ENCODE peak calls at places on chromosomes 5 and 9, in nine cellular contexts. One of them, this sample, is unnamed.

GRCh38 chr5:81853005-81853357 is 102.1 kb upstream of the SSBP2 start:
- DNase-seq in SK-N-SH: no peak
- DNase-seq in mammary epithelial cell: no peak
- DNase-seq in HepG2: no peak
- DNase-seq in GM23248: no peak
- DNase-seq in MM.1S: peak; percentile 70
- DNase-seq in GM23338: no peak
- DNase-seq in fibroblast of lung: no peak
- DNase-seq in mesenchymal stem cell: no peak
- DNase-seq in this sample: no peak

GRCh38 chr5:136174021-136174659 is 18.8 kb downstream of the SMIM32 start:
- DNase-seq in SK-N-SH: peak; percentile 48
- DNase-seq in mammary epithelial cell: peak; percentile 50
- DNase-seq in HepG2: peak; percentile 67
- DNase-seq in GM23248: peak; percentile 78
- DNase-seq in MM.1S: peak; percentile 50
- DNase-seq in GM23338: peak; percentile 67
- DNase-seq in fibroblast of lung: peak; percentile 79
- DNase-seq in mesenchymal stem cell: peak; percentile 71
- DNase-seq in this sample: peak; percentile 44

GRCh38 chr5:143147918-143148317 is 255.6 kb downstream of the NR3C1 start:
- DNase-seq in SK-N-SH: no peak
- DNase-seq in mammary epithelial cell: no peak
- DNase-seq in HepG2: no peak
- DNase-seq in GM23248: no peak
- DNase-seq in MM.1S: no peak
- DNase-seq in GM23338: no peak
- DNase-seq in fibroblast of lung: peak; percentile 79
- DNase-seq in mesenchymal stem cell: peak; percentile 86
- DNase-seq in this sample: peak; percentile 61

GRCh38 chr5:150523472-150524350 is 15.8 kb downstream of the NDST1 start:
- DNase-seq in SK-N-SH: peak; percentile 79
- DNase-seq in mammary epithelial cell: peak; percentile 39
- DNase-seq in HepG2: peak; percentile 73
- DNase-seq in GM23248: peak; percentile 78
- DNase-seq in MM.1S: peak; percentile 23
- DNase-seq in GM23338: peak; percentile 84
- DNase-seq in fibroblast of lung: peak; percentile 87
- DNase-seq in mesenchymal stem cell: peak; percentile 79
- DNase-seq in this sample: peak; percentile 59

GRCh38 chr5:113581388-113581787 is 67.9 kb downstream of the YTHDC2 start:
- DNase-seq in SK-N-SH: no peak
- DNase-seq in mammary epithelial cell: no peak
- DNase-seq in HepG2: no peak
- DNase-seq in GM23248: no peak
- DNase-seq in MM.1S: no peak
- DNase-seq in GM23338: no peak
- DNase-seq in fibroblast of lung: peak; percentile 5
- DNase-seq in mesenchymal stem cell: peak; percentile 6
- DNase-seq in this sample: no peak

GRCh38 chr5:66436721-66437120 is 159.5 kb upstream of the MAST4 start:
- DNase-seq in SK-N-SH: no peak
- DNase-seq in mammary epithelial cell: no peak
- DNase-seq in HepG2: peak; percentile 6
- DNase-seq in GM23248: peak; percentile 9
- DNase-seq in MM.1S: no peak
- DNase-seq in GM23338: peak; percentile 62
- DNase-seq in fibroblast of lung: no peak
- DNase-seq in mesenchymal stem cell: no peak
- DNase-seq in this sample: no peak

GRCh38 chr9:129703667-129704355 is 38.4 kb downstream of the PRRX2 start:
- DNase-seq in SK-N-SH: no peak
- DNase-seq in mammary epithelial cell: no peak
- DNase-seq in HepG2: no peak
- DNase-seq in GM23248: peak; percentile 95
- DNase-seq in MM.1S: no peak
- DNase-seq in GM23338: no peak
- DNase-seq in fibroblast of lung: peak; percentile 31
- DNase-seq in mesenchymal stem cell: no peak
- DNase-seq in this sample: peak; percentile 26

GRCh38 chr9:34996905-34997279 is 7.3 kb downstream of the DNAJB5 start:
- DNase-seq in SK-N-SH: no peak
- DNase-seq in mammary epithelial cell: no peak
- DNase-seq in HepG2: no peak
- DNase-seq in GM23248: no peak
- DNase-seq in MM.1S: no peak
- DNase-seq in GM23338: no peak
- DNase-seq in fibroblast of lung: no peak
- DNase-seq in mesenchymal stem cell: no peak
- DNase-seq in this sample: no peak

GRCh38 chr9:72383978-72384709 is 19.1 kb upstream of the ZFAND5 start:
- DNase-seq in SK-N-SH: no peak
- DNase-seq in mammary epithelial cell: peak; percentile 87
- DNase-seq in HepG2: no peak
- DNase-seq in GM23248: peak; percentile 92
- DNase-seq in MM.1S: no peak
- DNase-seq in GM23338: no peak
- DNase-seq in fibroblast of lung: peak; percentile 81
- DNase-seq in mesenchymal stem cell: peak; percentile 79
- DNase-seq in this sample: peak; percentile 98

DNA sequence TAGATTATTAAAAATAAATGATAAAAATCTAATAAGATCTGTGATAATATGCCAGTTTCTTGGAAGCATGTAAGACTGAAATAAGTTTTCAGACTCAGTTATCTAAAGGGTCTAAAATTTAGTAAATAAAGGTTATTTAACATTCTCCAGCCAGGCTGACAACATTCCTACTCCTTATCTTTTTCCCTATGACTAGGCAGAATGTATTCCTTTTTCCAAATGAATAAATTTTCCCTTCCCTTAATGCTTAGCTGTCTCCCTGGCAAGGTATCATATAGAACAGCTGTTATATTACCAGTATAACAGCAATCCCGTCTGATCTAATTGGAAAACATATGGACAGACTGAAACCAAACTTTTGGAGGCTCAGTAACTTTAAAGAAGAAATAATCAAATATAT is 13.0 kb downstream of the MEGF9 start:
- DNase-seq in SK-N-SH: no peak
- DNase-seq in mammary epithelial cell: no peak
- DNase-seq in HepG2: no peak
- DNase-seq in GM23248: no peak
- DNase-seq in MM.1S: no peak
- DNase-seq in GM23338: no peak
- DNase-seq in fibroblast of lung: no peak
- DNase-seq in mesenchymal stem cell: no peak
- DNase-seq in this sample: no peak
- H2AFZ ChIP-seq in SK-N-SH: no peak overlapping the region
- H2AFZ ChIP-seq in mammary epithelial cell: no peak overlapping the region
- H2AFZ ChIP-seq in HepG2: no peak overlapping the region
- H2AFZ ChIP-seq in GM23248: no peak overlapping the region
- H2AFZ ChIP-seq in MM.1S: no peak overlapping the region
- H2AFZ ChIP-seq in GM23338: no peak overlapping the region
- H2AFZ ChIP-seq in fibroblast of lung: no peak overlapping the region
- H2AFZ ChIP-seq in mesenchymal stem cell: no peak overlapping the region
- H2AFZ ChIP-seq in this sample: no peak overlapping the region

GRCh38 chr9:137429974-137430722 is 7.0 kb downstream of the NOXA1 start:
- DNase-seq in SK-N-SH: peak; percentile 86
- DNase-seq in mammary epithelial cell: no peak
- DNase-seq in HepG2: no peak
- DNase-seq in GM23248: no peak
- DNase-seq in MM.1S: peak; percentile 47
- DNase-seq in GM23338: peak; percentile 60
- DNase-seq in fibroblast of lung: no peak
- DNase-seq in mesenchymal stem cell: no peak
- DNase-seq in this sample: no peak
- H2AFZ ChIP-seq in SK-N-SH: no peak overlapping the region
- H2AFZ ChIP-seq in mammary epithelial cell: no peak overlapping the region
- H2AFZ ChIP-seq in HepG2: no peak overlapping the region
- H2AFZ ChIP-seq in GM23248: no peak overlapping the region
- H2AFZ ChIP-seq in MM.1S: peak overlapping the region; percentile 61
- H2AFZ ChIP-seq in GM23338: no peak overlapping the region
- H2AFZ ChIP-seq in fibroblast of lung: no peak overlapping the region
- H2AFZ ChIP-seq in mesenchymal stem cell: no peak overlapping the region
- H2AFZ ChIP-seq in this sample: no peak overlapping the region

GRCh38 chr5:147879784-147880183 is 1.3 kb downstream of the SCGB3A2 start:
- DNase-seq in SK-N-SH: no peak
- DNase-seq in mammary epithelial cell: no peak
- DNase-seq in HepG2: no peak
- DNase-seq in GM23248: no peak
- DNase-seq in MM.1S: no peak
- DNase-seq in GM23338: no peak
- DNase-seq in fibroblast of lung: no peak
- DNase-seq in mesenchymal stem cell: no peak
- DNase-seq in this sample: no peak
- H2AFZ ChIP-seq in SK-N-SH: no peak overlapping the region
- H2AFZ ChIP-seq in mammary epithelial cell: no peak overlapping the region
- H2AFZ ChIP-seq in HepG2: no peak overlapping the region
- H2AFZ ChIP-seq in GM23248: no peak overlapping the region
- H2AFZ ChIP-seq in MM.1S: no peak overlapping the region
- H2AFZ ChIP-seq in GM23338: no peak overlapping the region
- H2AFZ ChIP-seq in fibroblast of lung: no peak overlapping the region
- H2AFZ ChIP-seq in mesenchymal stem cell: no peak overlapping the region
- H2AFZ ChIP-seq in this sample: no peak overlapping the region

DNA sequence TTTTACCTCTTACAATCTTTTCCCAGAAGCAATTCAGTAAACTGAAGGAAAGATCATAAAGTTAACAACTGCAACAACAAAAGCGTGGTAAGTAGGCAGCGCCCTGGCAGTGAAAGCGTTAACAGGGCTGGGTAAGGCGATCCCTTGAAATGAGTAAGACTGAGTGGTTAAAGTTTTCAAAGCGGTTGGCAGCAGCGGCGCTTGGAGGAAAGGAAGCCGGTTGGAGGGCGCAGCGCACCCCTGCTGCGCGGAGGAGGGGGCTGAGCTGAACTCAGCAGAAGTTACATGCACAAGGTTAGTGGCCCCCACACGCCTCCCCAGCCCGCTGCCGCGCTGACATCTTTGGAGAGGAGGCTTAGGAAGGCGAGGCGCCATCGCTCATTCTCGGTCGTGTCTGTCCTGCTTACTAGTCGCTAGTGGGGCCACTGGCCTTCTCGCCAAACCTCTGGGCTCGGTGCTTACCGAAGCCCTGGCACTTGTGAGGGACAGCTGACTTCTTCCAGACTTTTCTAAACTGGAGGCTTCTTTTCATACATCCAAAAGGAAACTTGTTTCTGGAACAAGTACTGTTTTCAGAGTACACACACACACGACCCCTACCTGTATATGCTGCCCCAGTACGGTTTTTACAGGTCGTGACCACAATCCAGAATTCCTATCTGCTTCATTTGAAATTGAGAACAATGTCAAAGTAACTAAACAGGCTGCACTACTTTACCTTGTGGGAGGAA is at the start of gene SH3RF2:
- DNase-seq in SK-N-SH: no peak
- DNase-seq in mammary epithelial cell: peak; percentile 85
- DNase-seq in HepG2: peak; percentile 67
- DNase-seq in GM23248: peak; percentile 80
- DNase-seq in MM.1S: no peak
- DNase-seq in GM23338: peak; percentile 96
- DNase-seq in fibroblast of lung: peak; percentile 63
- DNase-seq in mesenchymal stem cell: peak; percentile 74
- DNase-seq in this sample: peak; percentile 85
- H2AFZ ChIP-seq in SK-N-SH: no peak within 1 kb of the TSS
- H2AFZ ChIP-seq in mammary epithelial cell: peak within 1 kb of the TSS; percentile 68
- H2AFZ ChIP-seq in HepG2: peak within 1 kb of the TSS; percentile 77
- H2AFZ ChIP-seq in GM23248: peak within 1 kb of the TSS; percentile 73
- H2AFZ ChIP-seq in MM.1S: no peak within 1 kb of the TSS
- H2AFZ ChIP-seq in GM23338: peak within 1 kb of the TSS; percentile 95
- H2AFZ ChIP-seq in fibroblast of lung: peak within 1 kb of the TSS; percentile 86
- H2AFZ ChIP-seq in mesenchymal stem cell: peak within 1 kb of the TSS; percentile 55
- H2AFZ ChIP-seq in this sample: peak within 1 kb of the TSS; percentile 63

DNA sequence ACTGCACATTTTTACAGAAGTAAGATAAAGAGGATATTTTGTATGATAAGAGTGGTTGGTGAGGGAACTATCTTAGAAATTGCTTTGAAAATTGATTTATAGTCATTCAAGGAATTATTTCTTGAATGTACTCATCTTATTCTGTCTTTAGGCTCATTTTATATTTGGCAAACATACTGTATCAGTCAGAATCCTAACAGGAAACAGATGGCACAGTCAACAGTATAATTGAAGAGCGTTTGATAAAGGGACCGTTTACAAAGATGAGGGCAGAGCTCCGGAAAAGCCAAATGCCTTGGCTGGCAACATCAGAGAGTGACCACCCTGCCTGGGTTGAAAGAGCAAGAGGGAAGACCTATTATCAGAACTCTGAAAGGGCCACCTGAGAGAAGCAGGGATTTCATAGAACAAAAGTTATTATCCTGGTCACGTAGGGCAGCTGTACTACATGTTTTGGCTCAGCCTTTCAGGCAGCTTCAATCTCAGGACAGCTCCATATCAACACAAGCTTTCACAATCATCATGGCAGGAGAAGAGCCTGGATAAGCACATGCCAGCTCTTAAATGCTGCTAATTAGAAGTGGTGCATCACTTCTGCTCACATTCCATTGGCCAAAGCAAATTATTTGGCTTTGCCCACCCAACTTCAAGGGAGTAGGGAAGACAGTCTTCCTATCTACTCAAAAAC is 47.1 kb upstream of the ARL15 start:
- DNase-seq in SK-N-SH: peak; percentile 30
- DNase-seq in mammary epithelial cell: no peak
- DNase-seq in HepG2: no peak
- DNase-seq in GM23248: peak; percentile 39
- DNase-seq in MM.1S: no peak
- DNase-seq in GM23338: no peak
- DNase-seq in fibroblast of lung: no peak
- DNase-seq in mesenchymal stem cell: no peak
- DNase-seq in this sample: no peak
- H2AFZ ChIP-seq in SK-N-SH: peak overlapping the region; percentile 39
- H2AFZ ChIP-seq in mammary epithelial cell: no peak overlapping the region
- H2AFZ ChIP-seq in HepG2: no peak overlapping the region
- H2AFZ ChIP-seq in GM23248: no peak overlapping the region
- H2AFZ ChIP-seq in MM.1S: no peak overlapping the region
- H2AFZ ChIP-seq in GM23338: peak overlapping the region; percentile 14
- H2AFZ ChIP-seq in fibroblast of lung: no peak overlapping the region
- H2AFZ ChIP-seq in mesenchymal stem cell: no peak overlapping the region
- H2AFZ ChIP-seq in this sample: no peak overlapping the region

This sample was measured in astrocyte.